ENCODE peak calls at places on chromosomes 2 and 18, in four cellular contexts. F is AG10803, T is pancreas, B is fibroblast of pulmonary artery. J is an unnamed sample.

GRCh38 chr2:138059967-138060635 is 95.8 kb downstream of the HNMT start:
- DNase-seq in T (peak), B (peak), F (peak), J (peak)

GRCh38 chr18:72075040-72075439 is 469.1 kb downstream of the CBLN2 start:
- DNase-seq in B (no peak), T (no peak), F (no peak), J (no peak)

GRCh38 chr18:47847635-47848034 is 82.8 kb downstream of the SMAD2 start:
- DNase-seq in B (peak), T (no peak), F (no peak), J (no peak)

GRCh38 chr2:15260813-15261212 is 300.3 kb downstream of the NBAS start:
- DNase-seq in B (no peak), F (no peak), T (no peak), J (no peak)

GRCh38 chr2:113068706-113069485 is 1.1 kb downstream of the IL1F10 start:
- DNase-seq in F (peak), T (no peak), B (no peak), J (no peak)

GRCh38 chr18:7206231-7206630 is 24.7 kb upstream of the LRRC30 start:
- DNase-seq in F (no peak), B (no peak), T (no peak), J (no peak)

GRCh38 chr2:49002750-49003149 is 151.6 kb downstream of the FSHR start:
- DNase-seq in B (peak), T (no peak), F (peak), J (no peak)

GRCh38 chr2:113795405-113795920 is 39.0 kb upstream of the SLC35F5 start:
- DNase-seq in T (no peak), B (peak), F (peak), J (no peak)

GRCh38 chr2:73642338-73643018 is at the start of gene NAT8:
- DNase-seq in T (no peak), B (no peak), F (no peak), J (no peak)

GRCh38 chr2:159832858-159833257 is 34.9 kb upstream of the CD302 start:
- DNase-seq in F (no peak), B (no peak), T (no peak), J (no peak)

GRCh38 chr2:47016172-47016913 is 100.7 kb upstream of the MCFD2 start:
- DNase-seq in B (peak), T (no peak), F (peak), J (peak)

GRCh38 chr2:65265090-65266045 is 37.7 kb downstream of the ACTR2 start:
- DNase-seq in F (peak), B (peak), T (no peak), J (peak)
- TF ChIP-seq CTCF in F (peak), B (peak), T (peak), J (peak)

GRCh38 chr2:240255811-240256703 is 115.6 kb upstream of the OTOS start:
- DNase-seq in B (no peak), T (no peak), F (no peak), J (no peak)

GRCh38 chr2:240255165-240255491 is 114.7 kb upstream of the OTOS start:
- DNase-seq in B (no peak), F (no peak), T (no peak), J (no peak)

GRCh38 chr2:240258685-240259084 is 118.2 kb upstream of the OTOS start:
- DNase-seq in F (no peak), B (no peak), T (no peak), J (no peak)

GRCh38 chr2:240257940-240258580 is 117.6 kb upstream of the OTOS start:
- DNase-seq in T (peak), F (no peak), B (no peak), J (no peak)

GRCh38 chr2:240256704-240257637 is 116.5 kb upstream of the OTOS start:
- DNase-seq in F (no peak), B (no peak), T (no peak), J (no peak)
- TF ChIP-seq CTCF in F (no peak), B (no peak), T (no peak), J (no peak)

DNA sequence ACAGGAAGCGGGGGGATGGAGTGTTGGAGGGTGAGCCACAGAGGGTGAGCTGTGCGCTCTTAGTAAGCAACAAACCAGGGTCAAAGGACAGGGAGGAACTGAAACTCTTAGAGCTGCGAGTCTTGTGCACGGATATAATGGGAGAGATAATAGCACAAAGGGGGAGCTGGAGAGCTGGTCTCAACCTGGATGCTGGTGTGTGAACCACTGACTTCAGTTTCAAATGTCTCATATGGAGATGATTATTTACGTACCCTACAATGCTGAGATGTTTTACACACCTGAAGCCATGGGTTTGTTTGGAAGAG is 35.9 kb downstream of the PTGR3 start:
- DNase-seq in B (peak), T (no peak), F (no peak), J (no peak)
- TF ChIP-seq CTCF in B (no peak), T (no peak), F (no peak), J (no peak)

DNA sequence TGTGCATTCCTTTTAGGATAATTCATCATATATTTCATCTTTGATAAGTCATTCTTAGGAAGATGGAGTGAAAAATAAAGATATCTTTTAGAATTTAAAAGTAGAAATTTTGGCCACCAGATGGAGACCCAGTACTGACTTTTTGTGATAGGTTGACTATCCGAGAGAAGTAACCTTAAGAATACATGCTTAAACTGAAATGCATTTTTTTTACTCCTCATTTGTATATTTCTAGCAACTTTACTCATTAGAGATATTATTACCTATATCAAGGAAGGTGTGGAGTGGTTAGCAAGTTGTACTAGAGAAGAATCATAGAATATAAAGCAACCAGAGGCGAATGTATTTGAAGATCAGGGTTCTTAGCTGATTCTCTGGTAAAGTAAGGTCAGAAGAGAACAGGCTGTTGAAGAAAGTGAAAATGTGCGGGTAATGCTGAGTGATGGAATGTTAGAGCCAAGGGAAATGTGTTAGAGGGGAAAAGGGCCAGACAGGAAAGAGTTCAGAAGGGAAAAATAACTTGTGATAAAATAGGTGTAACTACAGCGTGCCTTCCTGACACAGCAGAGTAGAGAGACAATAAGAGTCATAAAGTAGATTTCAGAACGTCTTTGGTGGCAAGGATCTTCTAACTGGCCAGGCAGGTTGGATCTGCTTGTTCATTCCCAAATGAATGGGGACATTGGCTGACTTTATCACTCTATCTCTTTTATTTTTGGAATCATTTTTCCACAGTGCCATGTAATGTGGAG is 52.3 kb downstream of the TDRD15 start:
- DNase-seq in F (no peak), B (peak), T (no peak), J (no peak)
- TF ChIP-seq CTCF in F (no peak), B (no peak), T (no peak), J (no peak)